ENCODE peak calls at places on chromosomes 16 and 17, in seven cellular contexts. A is H1, Y is sigmoid colon, U is adrenal gland, B is uterus, P is ovary, G is fibroblast of lung. T is an unnamed sample.

GRCh38 chr17:76446449-76447231 is 6.3 kb downstream of the UBE2O start:
- DNase-seq in A (no peak), Y (no peak), U (peak; percentile 76), B (no peak), P (no peak), G (peak; percentile 79), T (peak; percentile 80)

GRCh38 chr16:2856061-2856670 is 1.8 kb downstream of the PRSS22 start:
- DNase-seq in A (no peak), Y (no peak), U (no peak), B (no peak), P (no peak), G (no peak), T (no peak)

GRCh38 chr17:7982666-7983065 is 19.7 kb upstream of the GUCY2D start:
- DNase-seq in A (no peak), Y (peak; percentile 35), U (no peak), B (no peak), P (no peak), G (peak; percentile 32), T (peak; percentile 38)

GRCh38 chr17:34671191-34671590 is 91.8 kb downstream of the TMEM132E start:
- DNase-seq in A (no peak), Y (no peak), U (no peak), B (no peak), P (no peak), G (no peak), T (no peak)

GRCh38 chr17:7379134-7379533 is 1.8 kb upstream of the TNK1 start:
- DNase-seq in A (no peak), Y (no peak), U (no peak), B (no peak), P (no peak), G (no peak), T (no peak)

GRCh38 chr17:35789044-35789443 is 6.4 kb downstream of the MMP28 start:
- DNase-seq in A (no peak), Y (no peak), U (no peak), B (no peak), P (no peak), G (no peak), T (no peak)

GRCh38 chr17:79931517-79932309 is 92.5 kb upstream of the CBX4 start:
- DNase-seq in A (no peak), Y (no peak), U (no peak), B (no peak), P (no peak), G (no peak), T (no peak)

GRCh38 chr17:73105448-73105847 is 13.0 kb upstream of the SLC39A11 start:
- DNase-seq in A (no peak), Y (no peak), U (no peak), B (no peak), P (no peak), G (no peak), T (no peak)

GRCh38 chr17:76641501-76641900 is 2.1 kb downstream of the ST6GALNAC1 start:
- DNase-seq in A (no peak), Y (no peak), U (no peak), B (no peak), P (no peak), G (no peak), T (no peak)

DNA sequence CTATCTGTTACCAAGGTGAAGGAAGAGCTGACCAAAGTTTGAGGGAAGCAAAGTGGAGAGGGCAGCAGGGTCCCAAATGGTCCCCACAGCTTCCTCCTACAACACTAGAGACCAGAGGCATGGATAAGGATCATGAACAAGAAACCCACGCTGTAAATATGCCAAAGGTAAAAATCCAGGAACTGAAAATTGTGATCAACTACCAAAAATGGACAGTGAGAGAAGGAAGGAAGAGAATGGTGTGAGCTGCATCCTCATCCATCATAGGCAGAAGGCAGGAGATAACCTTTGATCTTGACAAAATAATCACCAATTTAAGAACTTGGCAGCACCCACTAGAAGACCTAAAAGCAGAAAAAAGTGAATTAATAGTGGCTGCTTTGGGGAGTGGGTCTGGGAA is 66.2 kb downstream of the CYTH1 start:
- DNase-seq in A (no peak), Y (no peak), U (no peak), B (no peak), P (no peak), G (no peak), T (no peak)
- H3K4me1 ChIP-seq in A (peaks cover 16% of the 10 kb centered on the region), Y (no peaks in the 10 kb centered on the region), U (peaks cover 27% of the 10 kb centered on the region), B (peaks cover 9% of the 10 kb centered on the region), P (peaks cover 18% of the 10 kb centered on the region), G (peaks cover 5% of the 10 kb centered on the region), T (peaks cover 27% of the 10 kb centered on the region)

DNA sequence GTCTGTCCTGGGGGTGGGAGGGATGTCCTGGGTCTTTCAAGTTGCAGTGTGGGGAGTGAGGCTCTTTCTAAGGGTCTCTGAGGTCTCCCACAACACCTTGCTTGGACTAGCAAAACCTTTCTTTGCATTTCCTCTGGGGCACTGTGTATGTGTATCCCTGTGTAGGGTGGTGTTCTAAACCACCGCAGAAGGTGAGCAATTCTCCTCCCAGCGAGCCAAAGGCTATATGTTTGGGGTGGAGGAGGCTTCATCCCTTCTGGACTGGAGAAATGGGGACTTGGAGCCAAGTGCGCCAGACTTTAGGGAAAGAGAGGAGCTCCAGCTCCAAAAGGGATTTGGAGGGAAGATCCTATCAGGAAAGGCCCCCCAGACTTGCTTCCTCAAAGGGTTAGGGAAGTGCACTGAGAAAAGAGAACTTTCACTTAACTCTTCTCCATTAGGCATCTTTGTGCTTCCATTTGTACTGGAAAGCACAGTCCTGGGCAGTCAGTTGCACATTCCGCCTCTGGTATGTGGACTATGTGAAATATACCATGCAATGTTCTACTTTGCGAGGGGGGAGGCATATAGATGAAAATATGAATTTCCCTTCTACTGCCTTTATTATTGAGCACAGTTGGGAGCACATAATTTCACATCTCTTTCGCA is 18.9 kb upstream of the HOXB9 start:
- DNase-seq in A (no peak), Y (no peak), U (no peak), B (no peak), P (no peak), G (no peak), T (no peak)
- H3K27me3 ChIP-seq in A (peaks cover 100% of the 10 kb centered on the region), Y (peaks cover 92% of the 10 kb centered on the region), U (peaks cover 88% of the 10 kb centered on the region), B (peaks cover 50% of the 10 kb centered on the region), P (no peaks in the 10 kb centered on the region), G (peaks cover 76% of the 10 kb centered on the region), T (peaks cover 88% of the 10 kb centered on the region)

DNA sequence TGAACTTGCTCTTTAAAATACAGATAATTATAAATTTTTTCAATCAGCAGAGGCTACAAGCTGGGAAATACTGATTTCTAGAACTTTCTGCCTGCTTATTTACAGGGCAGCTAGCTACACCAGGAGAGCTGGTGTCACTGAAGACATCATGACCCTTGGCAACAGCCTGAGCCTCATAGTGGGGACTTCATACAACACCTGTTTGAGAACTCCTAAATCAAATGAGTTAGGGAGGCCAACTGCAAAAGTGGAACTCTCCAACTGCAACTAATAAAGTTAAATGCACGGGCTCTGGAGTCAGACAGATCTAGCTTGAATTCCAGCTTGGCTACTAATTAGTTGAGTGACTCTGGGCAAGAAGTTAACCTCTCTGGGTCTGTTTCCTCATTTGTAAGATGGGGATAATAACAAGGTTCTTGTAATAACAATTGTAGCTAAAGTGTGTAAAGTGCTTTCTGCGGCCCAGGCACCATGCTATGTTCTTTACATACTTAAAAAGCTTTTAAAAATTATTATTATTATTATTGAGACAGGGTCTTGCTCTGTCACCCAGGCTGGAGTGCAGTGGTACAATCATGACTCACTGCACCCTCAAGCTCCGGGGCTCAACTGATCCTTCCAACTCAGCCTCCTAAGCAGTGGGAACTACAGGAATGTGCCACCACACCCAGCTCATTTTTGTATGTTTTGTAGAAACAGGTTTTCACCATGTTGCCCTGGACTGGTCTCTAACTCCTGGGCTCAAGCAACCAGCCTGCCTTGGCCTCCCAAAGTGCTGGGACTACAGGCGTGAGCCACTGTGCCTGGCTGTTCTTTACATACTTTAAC is 33.4 kb downstream of the VAC14 start:
- DNase-seq in A (no peak), Y (no peak), U (no peak), B (no peak), P (no peak), G (no peak), T (peak; percentile 58)
- H3K36me3 ChIP-seq in A (peaks cover 3% of the 10 kb centered on the region), Y (peaks cover 35% of the 10 kb centered on the region), U (no peaks in the 10 kb centered on the region), B (no peaks in the 10 kb centered on the region), P (no peaks in the 10 kb centered on the region), G (peaks cover 3% of the 10 kb centered on the region), T (peaks cover 9% of the 10 kb centered on the region)

GRCh38 chr16:67154578-67155304 is 3.9 kb upstream of the B3GNT9 start:
- DNase-seq in A (no peak), Y (no peak), U (no peak), B (no peak), P (no peak), G (no peak), T (no peak)
- H3K4me1 ChIP-seq in A (peaks cover 10% of the 10 kb centered on the region), Y (no peaks in the 10 kb centered on the region), U (peaks cover 6% of the 10 kb centered on the region), B (no peaks in the 10 kb centered on the region), P (peaks cover 5% of the 10 kb centered on the region), G (peaks cover 2% of the 10 kb centered on the region), T (peaks cover 9% of the 10 kb centered on the region)

DNA sequence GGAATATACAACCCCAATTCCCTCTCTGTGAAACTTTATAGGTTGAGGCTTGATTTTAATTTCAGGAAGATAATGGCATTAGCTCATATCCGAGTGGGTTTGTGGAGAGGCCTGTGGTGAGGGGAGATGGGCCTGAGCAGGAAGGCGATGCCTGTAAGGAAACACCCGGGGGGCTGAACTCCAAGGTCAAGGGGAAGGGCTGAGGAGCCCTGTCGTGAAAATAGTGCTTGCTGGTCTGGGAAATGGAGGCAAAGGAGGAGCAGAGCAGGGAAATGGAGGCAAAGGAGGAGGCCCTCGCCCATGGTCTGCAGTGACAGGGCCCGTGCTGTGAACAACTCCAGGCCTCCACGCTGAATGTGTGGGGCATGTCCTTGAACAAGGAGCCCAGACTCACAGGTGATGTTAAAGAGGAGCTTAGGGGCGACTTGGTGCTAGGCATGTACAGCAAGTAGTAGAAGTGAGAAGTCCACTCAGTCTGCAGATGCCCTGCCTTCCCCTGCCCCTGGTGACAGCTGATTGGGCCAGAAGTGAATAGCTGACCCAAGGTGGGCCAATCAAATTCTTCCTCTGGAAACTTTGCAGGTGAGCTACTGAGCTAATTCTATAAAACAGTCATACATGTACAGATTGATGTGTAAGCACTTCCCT is 38.1 kb downstream of the MRPS23 start:
- DNase-seq in A (no peak), Y (no peak), U (no peak), B (no peak), P (no peak), G (no peak), T (no peak)
- H3K27me3 ChIP-seq in A (no peaks in the 10 kb centered on the region), Y (no peaks in the 10 kb centered on the region), U (no peaks in the 10 kb centered on the region), B (no peaks in the 10 kb centered on the region), P (no peaks in the 10 kb centered on the region), G (peaks cover 7% of the 10 kb centered on the region), T (peaks cover 79% of the 10 kb centered on the region)

GRCh38 chr17:4673169-4673568 is 30.8 kb downstream of the PELP1 start:
- DNase-seq in A (no peak), Y (no peak), U (no peak), B (no peak), P (no peak), G (no peak), T (no peak)

GRCh38 chr17:4672055-4672630 is 30.7 kb upstream of the ALOX15 start:
- DNase-seq in A (no peak), Y (no peak), U (no peak), B (no peak), P (no peak), G (no peak), T (no peak)

GRCh38 chr17:4673986-4674770 is 29.8 kb downstream of the PELP1 start:
- DNase-seq in A (no peak), Y (no peak), U (peak; percentile 81), B (no peak), P (no peak), G (no peak), T (no peak)

GRCh38 chr17:4675791-4676190 is 28.1 kb downstream of the PELP1 start:
- DNase-seq in A (no peak), Y (no peak), U (no peak), B (no peak), P (no peak), G (no peak), T (no peak)

GRCh38 chr17:4672726-4673125 is 31.2 kb downstream of the PELP1 start:
- DNase-seq in A (no peak), Y (no peak), U (no peak), B (no peak), P (no peak), G (no peak), T (no peak)
- H3K36me3 ChIP-seq in A (peaks cover 61% of the 10 kb centered on the region), Y (peaks cover 71% of the 10 kb centered on the region), U (no peaks in the 10 kb centered on the region), B (no peaks in the 10 kb centered on the region), P (no peaks in the 10 kb centered on the region), G (peaks cover 18% of the 10 kb centered on the region), T (peaks cover 61% of the 10 kb centered on the region)